ENCODE peak calls at places on chromosomes 3 and 15, in ten cellular contexts. One of them, this sample, is unnamed.

GRCh38 chr3:135082706-135083105 is 287.6 kb downstream of the EPHB1 start:
- DNase-seq in cardiac fibroblast: no peak
- DNase-seq in lower lobe of right lung: no peak
- DNase-seq in kidney: no peak
- DNase-seq in AG04450: no peak
- DNase-seq in heart right ventricle: no peak
- DNase-seq in astrocyte of the cerebellum: no peak
- DNase-seq in GM12864: no peak
- DNase-seq in suprapubic skin: no peak
- DNase-seq in neural progenitor cell: no peak
- DNase-seq in this sample: no peak

GRCh38 chr15:29942144-29942543 is 119.9 kb upstream of the TJP1 start:
- DNase-seq in cardiac fibroblast: no peak
- DNase-seq in lower lobe of right lung: no peak
- DNase-seq in kidney: no peak
- DNase-seq in AG04450: no peak
- DNase-seq in heart right ventricle: no peak
- DNase-seq in astrocyte of the cerebellum: no peak
- DNase-seq in GM12864: no peak
- DNase-seq in suprapubic skin: no peak
- DNase-seq in neural progenitor cell: peak
- DNase-seq in this sample: no peak

GRCh38 chr15:39092354-39092753 is 488.5 kb upstream of the THBS1 start:
- DNase-seq in cardiac fibroblast: no peak
- DNase-seq in lower lobe of right lung: no peak
- DNase-seq in kidney: no peak
- DNase-seq in AG04450: no peak
- DNase-seq in heart right ventricle: no peak
- DNase-seq in astrocyte of the cerebellum: no peak
- DNase-seq in GM12864: no peak
- DNase-seq in suprapubic skin: no peak
- DNase-seq in neural progenitor cell: no peak
- DNase-seq in this sample: no peak

GRCh38 chr3:117019082-117019713 is 309.6 kb downstream of the TUSC7 start:
- DNase-seq in cardiac fibroblast: peak
- DNase-seq in lower lobe of right lung: no peak
- DNase-seq in kidney: no peak
- DNase-seq in AG04450: peak
- DNase-seq in heart right ventricle: peak
- DNase-seq in astrocyte of the cerebellum: peak
- DNase-seq in GM12864: no peak
- DNase-seq in suprapubic skin: no peak
- DNase-seq in neural progenitor cell: peak
- DNase-seq in this sample: peak

GRCh38 chr3:16866447-16867025 is 18.2 kb upstream of the PLCL2 start:
- DNase-seq in cardiac fibroblast: no peak
- DNase-seq in lower lobe of right lung: no peak
- DNase-seq in kidney: no peak
- DNase-seq in AG04450: no peak
- DNase-seq in heart right ventricle: no peak
- DNase-seq in astrocyte of the cerebellum: no peak
- DNase-seq in GM12864: no peak
- DNase-seq in suprapubic skin: no peak
- DNase-seq in neural progenitor cell: no peak
- DNase-seq in this sample: peak

GRCh38 chr15:70792171-70792573 is 28.8 kb upstream of the UACA start:
- DNase-seq in cardiac fibroblast: peak
- DNase-seq in lower lobe of right lung: no peak
- DNase-seq in kidney: no peak
- DNase-seq in AG04450: no peak
- DNase-seq in heart right ventricle: no peak
- DNase-seq in astrocyte of the cerebellum: no peak
- DNase-seq in GM12864: no peak
- DNase-seq in suprapubic skin: no peak
- DNase-seq in neural progenitor cell: no peak
- DNase-seq in this sample: peak

GRCh38 chr15:52069559-52069958 is 43.0 kb downstream of the BCL2L10 start:
- DNase-seq in cardiac fibroblast: no peak
- DNase-seq in lower lobe of right lung: no peak
- DNase-seq in kidney: no peak
- DNase-seq in AG04450: no peak
- DNase-seq in heart right ventricle: no peak
- DNase-seq in astrocyte of the cerebellum: no peak
- DNase-seq in GM12864: no peak
- DNase-seq in suprapubic skin: no peak
- DNase-seq in neural progenitor cell: no peak
- DNase-seq in this sample: no peak

GRCh38 chr3:147864754-147865354 is 455.7 kb downstream of the ZIC1 start:
- DNase-seq in cardiac fibroblast: peak
- DNase-seq in lower lobe of right lung: no peak
- DNase-seq in kidney: no peak
- DNase-seq in AG04450: no peak
- DNase-seq in heart right ventricle: no peak
- DNase-seq in astrocyte of the cerebellum: no peak
- DNase-seq in GM12864: no peak
- DNase-seq in suprapubic skin: no peak
- DNase-seq in neural progenitor cell: peak
- DNase-seq in this sample: no peak

GRCh38 chr3:152976232-152976631 is 141.3 kb downstream of the P2RY1 start:
- DNase-seq in cardiac fibroblast: no peak
- DNase-seq in lower lobe of right lung: no peak
- DNase-seq in kidney: no peak
- DNase-seq in AG04450: no peak
- DNase-seq in heart right ventricle: no peak
- DNase-seq in astrocyte of the cerebellum: no peak
- DNase-seq in GM12864: no peak
- DNase-seq in suprapubic skin: no peak
- DNase-seq in neural progenitor cell: no peak
- DNase-seq in this sample: no peak

GRCh38 chr15:63466378-63467192 is 37.8 kb upstream of the USP3 start:
- DNase-seq in cardiac fibroblast: peak
- DNase-seq in lower lobe of right lung: no peak
- DNase-seq in kidney: no peak
- DNase-seq in AG04450: peak
- DNase-seq in heart right ventricle: peak
- DNase-seq in astrocyte of the cerebellum: no peak
- DNase-seq in GM12864: peak
- DNase-seq in suprapubic skin: no peak
- DNase-seq in neural progenitor cell: peak
- DNase-seq in this sample: peak

GRCh38 chr15:40058476-40059140 is 19.6 kb upstream of the SRP14 start:
- DNase-seq in cardiac fibroblast: peak
- DNase-seq in lower lobe of right lung: no peak
- DNase-seq in kidney: no peak
- DNase-seq in AG04450: no peak
- DNase-seq in heart right ventricle: no peak
- DNase-seq in astrocyte of the cerebellum: no peak
- DNase-seq in GM12864: no peak
- DNase-seq in suprapubic skin: peak
- DNase-seq in neural progenitor cell: no peak
- DNase-seq in this sample: no peak

GRCh38 chr3:29144807-29145206 is 136.1 kb upstream of the RBMS3 start:
- DNase-seq in cardiac fibroblast: peak
- DNase-seq in lower lobe of right lung: no peak
- DNase-seq in kidney: no peak
- DNase-seq in AG04450: peak
- DNase-seq in heart right ventricle: peak
- DNase-seq in astrocyte of the cerebellum: peak
- DNase-seq in GM12864: no peak
- DNase-seq in suprapubic skin: no peak
- DNase-seq in neural progenitor cell: peak
- DNase-seq in this sample: peak

GRCh38 chr3:49553320-49553689 is 972 bp upstream of the BSN start:
- DNase-seq in cardiac fibroblast: peak
- DNase-seq in lower lobe of right lung: no peak
- DNase-seq in kidney: no peak
- DNase-seq in AG04450: no peak
- DNase-seq in heart right ventricle: no peak
- DNase-seq in astrocyte of the cerebellum: no peak
- DNase-seq in GM12864: no peak
- DNase-seq in suprapubic skin: no peak
- DNase-seq in neural progenitor cell: no peak
- DNase-seq in this sample: peak

GRCh38 chr15:39692464-39693327 is 89.9 kb downstream of the FSIP1 start:
- DNase-seq in cardiac fibroblast: no peak
- DNase-seq in lower lobe of right lung: no peak
- DNase-seq in kidney: no peak
- DNase-seq in AG04450: no peak
- DNase-seq in heart right ventricle: no peak
- DNase-seq in astrocyte of the cerebellum: no peak
- DNase-seq in GM12864: no peak
- DNase-seq in suprapubic skin: no peak
- DNase-seq in neural progenitor cell: peak
- DNase-seq in this sample: no peak

GRCh38 chr3:179653106-179653776 is 401 bp downstream of the USP13 start:
- DNase-seq in cardiac fibroblast: peak
- DNase-seq in lower lobe of right lung: peak
- DNase-seq in kidney: peak
- DNase-seq in AG04450: peak
- DNase-seq in heart right ventricle: peak
- DNase-seq in astrocyte of the cerebellum: peak
- DNase-seq in GM12864: peak
- DNase-seq in suprapubic skin: peak
- DNase-seq in neural progenitor cell: peak
- DNase-seq in this sample: peak
- TF ChIP-seq CTCF in cardiac fibroblast: no peak
- TF ChIP-seq CTCF in lower lobe of right lung: no peak
- TF ChIP-seq CTCF in kidney: no peak
- TF ChIP-seq CTCF in AG04450: peak
- TF ChIP-seq CTCF in heart right ventricle: no peak
- TF ChIP-seq CTCF in astrocyte of the cerebellum: peak
- TF ChIP-seq CTCF in GM12864: no peak
- TF ChIP-seq CTCF in suprapubic skin: no peak
- TF ChIP-seq CTCF in neural progenitor cell: no peak
- TF ChIP-seq CTCF in this sample: peak

DNA sequence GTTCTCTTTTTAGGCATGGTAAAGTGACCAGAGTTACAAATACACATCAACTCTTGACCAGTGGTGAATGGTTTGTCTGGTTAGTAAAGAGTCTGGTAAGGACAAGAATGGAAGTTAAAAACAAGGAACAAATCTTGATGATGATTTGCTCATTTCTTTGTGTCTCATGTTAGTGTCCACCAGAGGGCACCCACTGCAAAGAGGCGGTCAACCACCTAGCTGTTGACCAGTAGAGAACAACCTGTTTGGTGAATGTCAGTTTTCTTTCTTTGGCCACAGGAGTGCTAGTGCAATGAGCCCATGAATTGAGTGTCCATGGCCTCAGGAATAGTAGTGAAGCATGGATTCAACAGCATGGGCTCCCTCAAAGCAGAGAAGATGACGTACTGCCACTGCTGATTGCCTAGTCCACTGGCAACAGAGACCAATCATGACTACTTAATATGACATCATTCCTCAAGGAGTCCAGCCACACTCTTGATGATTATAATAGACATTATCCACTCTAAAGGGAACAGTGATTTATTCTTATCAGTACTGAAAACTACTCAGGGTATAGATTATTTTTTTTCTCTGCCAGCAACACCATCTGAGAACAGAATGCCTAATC is 10.7 kb upstream of the CNTN6 start:
- DNase-seq in cardiac fibroblast: peak
- DNase-seq in lower lobe of right lung: no peak
- DNase-seq in kidney: peak
- DNase-seq in AG04450: no peak
- DNase-seq in heart right ventricle: peak
- DNase-seq in astrocyte of the cerebellum: peak
- DNase-seq in GM12864: peak
- DNase-seq in suprapubic skin: no peak
- DNase-seq in neural progenitor cell: peak
- DNase-seq in this sample: no peak
- TF ChIP-seq CTCF in cardiac fibroblast: peak
- TF ChIP-seq CTCF in lower lobe of right lung: peak
- TF ChIP-seq CTCF in kidney: peak
- TF ChIP-seq CTCF in AG04450: peak
- TF ChIP-seq CTCF in heart right ventricle: peak
- TF ChIP-seq CTCF in astrocyte of the cerebellum: peak
- TF ChIP-seq CTCF in GM12864: peak
- TF ChIP-seq CTCF in suprapubic skin: no peak
- TF ChIP-seq CTCF in neural progenitor cell: peak
- TF ChIP-seq CTCF in this sample: peak

DNA sequence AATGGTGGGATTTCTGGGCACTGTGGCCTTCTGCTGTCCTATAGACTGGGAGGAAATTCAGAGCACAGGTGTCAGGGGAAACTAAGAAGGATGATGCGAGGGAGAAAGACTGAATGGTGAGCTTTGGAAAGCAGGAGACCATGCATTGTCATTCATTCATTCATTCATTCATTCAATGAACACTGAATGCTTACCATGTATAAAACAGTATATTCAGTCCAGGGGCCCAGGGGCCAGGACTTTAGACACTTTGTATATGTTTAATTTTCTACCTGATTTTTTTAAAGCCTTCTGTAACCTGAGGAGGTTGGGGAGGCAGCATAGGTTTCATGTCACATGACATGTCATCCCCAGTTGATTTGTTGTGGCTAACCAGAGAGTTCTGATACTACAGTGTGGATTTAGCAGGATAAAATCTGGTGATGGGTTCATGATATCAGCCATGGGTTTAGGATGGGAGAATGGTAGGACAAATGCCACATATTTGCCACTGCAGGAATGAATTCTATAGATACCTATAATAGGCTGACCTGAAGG is 57.7 kb upstream of the ATG7 start:
- DNase-seq in cardiac fibroblast: no peak
- DNase-seq in lower lobe of right lung: no peak
- DNase-seq in kidney: no peak
- DNase-seq in AG04450: no peak
- DNase-seq in heart right ventricle: no peak
- DNase-seq in astrocyte of the cerebellum: no peak
- DNase-seq in GM12864: no peak
- DNase-seq in suprapubic skin: no peak
- DNase-seq in neural progenitor cell: no peak
- DNase-seq in this sample: no peak
- TF ChIP-seq CTCF in cardiac fibroblast: no peak
- TF ChIP-seq CTCF in lower lobe of right lung: no peak
- TF ChIP-seq CTCF in kidney: no peak
- TF ChIP-seq CTCF in AG04450: no peak
- TF ChIP-seq CTCF in heart right ventricle: no peak
- TF ChIP-seq CTCF in astrocyte of the cerebellum: no peak
- TF ChIP-seq CTCF in GM12864: no peak
- TF ChIP-seq CTCF in suprapubic skin: no peak
- TF ChIP-seq CTCF in neural progenitor cell: no peak
- TF ChIP-seq CTCF in this sample: no peak

DNA sequence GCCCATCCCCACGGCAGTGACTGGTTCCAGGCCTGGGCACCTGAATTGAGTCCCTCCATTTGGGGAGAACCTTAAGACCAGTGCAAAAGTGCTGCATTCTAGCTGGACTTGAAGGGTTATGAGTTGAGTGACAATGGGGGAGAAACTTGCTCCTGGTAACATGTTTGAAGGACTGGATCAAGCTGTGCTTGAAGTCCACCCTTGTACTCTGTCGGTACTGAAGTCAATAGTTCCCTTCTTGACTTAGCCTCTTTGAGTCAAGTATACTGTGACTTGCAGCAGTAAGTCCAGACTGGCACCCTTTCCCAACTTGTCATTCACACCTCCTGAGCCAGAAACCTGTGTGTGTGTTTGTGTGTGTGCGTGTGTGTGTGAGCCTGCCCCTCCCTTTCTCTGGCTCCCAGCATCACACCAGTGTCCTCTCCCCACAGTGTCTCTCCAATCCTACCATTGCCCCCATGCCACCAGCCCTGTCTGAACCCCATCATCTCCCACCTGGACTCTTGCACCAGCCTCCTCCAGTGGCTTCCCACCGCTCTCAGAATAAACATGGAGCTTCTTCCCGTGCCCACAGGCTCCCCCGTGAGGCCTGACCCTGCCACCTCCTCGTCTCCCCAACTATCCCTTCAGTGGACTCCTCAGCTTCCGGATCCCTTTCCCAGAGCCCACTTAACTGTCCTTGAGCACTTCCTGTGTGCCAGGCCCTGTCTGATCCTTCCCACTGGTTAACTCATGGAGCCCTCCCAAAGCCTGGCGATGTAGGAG is 10.2 kb upstream of the FBLN2 start:
- DNase-seq in cardiac fibroblast: no peak
- DNase-seq in lower lobe of right lung: no peak
- DNase-seq in kidney: peak
- DNase-seq in AG04450: no peak
- DNase-seq in heart right ventricle: no peak
- DNase-seq in astrocyte of the cerebellum: no peak
- DNase-seq in GM12864: no peak
- DNase-seq in suprapubic skin: no peak
- DNase-seq in neural progenitor cell: no peak
- DNase-seq in this sample: no peak
- TF ChIP-seq CTCF in cardiac fibroblast: no peak
- TF ChIP-seq CTCF in lower lobe of right lung: no peak
- TF ChIP-seq CTCF in kidney: no peak
- TF ChIP-seq CTCF in AG04450: no peak
- TF ChIP-seq CTCF in heart right ventricle: no peak
- TF ChIP-seq CTCF in astrocyte of the cerebellum: no peak
- TF ChIP-seq CTCF in GM12864: no peak
- TF ChIP-seq CTCF in suprapubic skin: no peak
- TF ChIP-seq CTCF in neural progenitor cell: no peak
- TF ChIP-seq CTCF in this sample: peak

This sample was measured in HFFc6.